ENCODE peak calls at places on chromosomes 5 and 9, in four cellular contexts. One of them, this sample, is unnamed.

GRCh38 chr5:172775326-172776234 is 4.6 kb upstream of the DUSP1 start:
- DNase-seq in psoas muscle: peak
- DNase-seq in BJ: no peak
- DNase-seq in MCF 10A: peak
- DNase-seq in this sample: peak

GRCh38 chr5:170277953-170278352 is 19.6 kb downstream of the LCP2 start:
- DNase-seq in psoas muscle: no peak
- DNase-seq in BJ: no peak
- DNase-seq in MCF 10A: no peak
- DNase-seq in this sample: no peak

GRCh38 chr5:150488519-150489357 is 19.2 kb upstream of the NDST1 start:
- DNase-seq in psoas muscle: peak
- DNase-seq in BJ: peak
- DNase-seq in MCF 10A: peak
- DNase-seq in this sample: peak

GRCh38 chr5:56520951-56521350 is 287.8 kb upstream of the ANKRD55 start:
- DNase-seq in psoas muscle: no peak
- DNase-seq in BJ: no peak
- DNase-seq in MCF 10A: no peak
- DNase-seq in this sample: no peak

GRCh38 chr5:135012951-135013391 is 21.1 kb downstream of the PITX1 start:
- DNase-seq in psoas muscle: no peak
- DNase-seq in BJ: no peak
- DNase-seq in MCF 10A: no peak
- DNase-seq in this sample: no peak

GRCh38 chr5:77024490-77024889 is 5.7 kb upstream of the AGGF1 start:
- DNase-seq in psoas muscle: no peak
- DNase-seq in BJ: no peak
- DNase-seq in MCF 10A: no peak
- DNase-seq in this sample: no peak

GRCh38 chr9:31608881-31609280 is 775.6 kb upstream of the ACO1 start:
- DNase-seq in psoas muscle: no peak
- DNase-seq in BJ: no peak
- DNase-seq in MCF 10A: no peak
- DNase-seq in this sample: no peak

GRCh38 chr9:99666571-99666970 is 155.1 kb upstream of the NR4A3 start:
- DNase-seq in psoas muscle: no peak
- DNase-seq in BJ: no peak
- DNase-seq in MCF 10A: peak
- DNase-seq in this sample: no peak

GRCh38 chr9:93009337-93010015 is 49.0 kb upstream of the SUSD3 start:
- DNase-seq in psoas muscle: peak
- DNase-seq in BJ: no peak
- DNase-seq in MCF 10A: no peak
- DNase-seq in this sample: no peak

GRCh38 chr9:100474082-100474949 is 1.4 kb downstream of the TMEFF1 start:
- DNase-seq in psoas muscle: no peak
- DNase-seq in BJ: no peak
- DNase-seq in MCF 10A: no peak
- DNase-seq in this sample: no peak

GRCh38 chr9:129497064-129497836 is 123.7 kb downstream of the C9orf50 start:
- DNase-seq in psoas muscle: peak
- DNase-seq in BJ: no peak
- DNase-seq in MCF 10A: no peak
- DNase-seq in this sample: no peak

GRCh38 chr9:7186175-7186574 is 428.4 kb downstream of the KDM4C start:
- DNase-seq in psoas muscle: no peak
- DNase-seq in BJ: no peak
- DNase-seq in MCF 10A: peak
- DNase-seq in this sample: no peak

GRCh38 chr5:92518318-92518913 is 1062.6 kb downstream of the NR2F1-AS1 start:
- DNase-seq in psoas muscle: no peak
- DNase-seq in BJ: no peak
- DNase-seq in MCF 10A: peak
- DNase-seq in this sample: no peak

GRCh38 chr5:73625905-73626811 is at the start of gene ARHGEF28:
- DNase-seq in psoas muscle: peak
- DNase-seq in BJ: no peak
- DNase-seq in MCF 10A: peak
- DNase-seq in this sample: no peak

GRCh38 chr9:134432471-134432870 is 106.2 kb downstream of the RXRA start:
- DNase-seq in psoas muscle: no peak
- DNase-seq in BJ: no peak
- DNase-seq in MCF 10A: peak
- DNase-seq in this sample: no peak

GRCh38 chr9:4171519-4171918 is 128.3 kb downstream of the GLIS3 start:
- DNase-seq in psoas muscle: no peak
- DNase-seq in BJ: no peak
- DNase-seq in MCF 10A: no peak
- DNase-seq in this sample: no peak

GRCh38 chr5:134141346-134142050 is 27.0 kb downstream of the TCF7 start:
- DNase-seq in psoas muscle: peak
- DNase-seq in BJ: no peak
- DNase-seq in MCF 10A: no peak
- DNase-seq in this sample: no peak

GRCh38 chr5:32390819-32391591 is 53.5 kb downstream of the ZFR start:
- DNase-seq in psoas muscle: no peak
- DNase-seq in BJ: peak
- DNase-seq in MCF 10A: peak
- DNase-seq in this sample: peak

GRCh38 chr5:154197801-154198461 is 7.4 kb downstream of the GALNT10 start:
- DNase-seq in psoas muscle: no peak
- DNase-seq in BJ: no peak
- DNase-seq in MCF 10A: peak
- DNase-seq in this sample: no peak

GRCh38 chr5:122252319-122252718 is 59.7 kb upstream of the SNCAIP start:
- DNase-seq in psoas muscle: no peak
- DNase-seq in BJ: no peak
- DNase-seq in MCF 10A: no peak
- DNase-seq in this sample: no peak

GRCh38 chr5:96337048-96337781 is 95.8 kb downstream of the PCSK1 start:
- DNase-seq in psoas muscle: no peak
- DNase-seq in BJ: no peak
- DNase-seq in MCF 10A: no peak
- DNase-seq in this sample: no peak

GRCh38 chr5:54718647-54719046 is 201.1 kb downstream of the SNX18 start:
- DNase-seq in psoas muscle: peak
- DNase-seq in BJ: no peak
- DNase-seq in MCF 10A: no peak
- DNase-seq in this sample: no peak

GRCh38 chr5:10885026-10885425 is 124.0 kb upstream of the DAP start:
- DNase-seq in psoas muscle: no peak
- DNase-seq in BJ: peak
- DNase-seq in MCF 10A: no peak
- DNase-seq in this sample: no peak

GRCh38 chr9:109599131-109599530 is 101.0 kb upstream of the PTPN3 start:
- DNase-seq in psoas muscle: no peak
- DNase-seq in BJ: no peak
- DNase-seq in MCF 10A: no peak
- DNase-seq in this sample: no peak

GRCh38 chr5:124179788-124180187 is 566.7 kb downstream of the ZNF608 start:
- DNase-seq in psoas muscle: no peak
- DNase-seq in BJ: no peak
- DNase-seq in MCF 10A: no peak
- DNase-seq in this sample: no peak

GRCh38 chr5:132245593-132245992 is 11.9 kb upstream of the PDLIM4 start:
- DNase-seq in psoas muscle: no peak
- DNase-seq in BJ: no peak
- DNase-seq in MCF 10A: no peak
- DNase-seq in this sample: no peak

GRCh38 chr5:55866485-55866884 is 15.3 kb downstream of the IL31RA start:
- DNase-seq in psoas muscle: no peak
- DNase-seq in BJ: no peak
- DNase-seq in MCF 10A: no peak
- DNase-seq in this sample: no peak

GRCh38 chr9:110604101-110604710 is 24.7 kb upstream of the SVEP1 start:
- DNase-seq in psoas muscle: no peak
- DNase-seq in BJ: no peak
- DNase-seq in MCF 10A: no peak
- DNase-seq in this sample: no peak
- TF ChIP-seq CTCF in psoas muscle: no peak
- TF ChIP-seq CTCF in BJ: no peak
- TF ChIP-seq CTCF in MCF 10A: no peak
- TF ChIP-seq CTCF in this sample: no peak

DNA sequence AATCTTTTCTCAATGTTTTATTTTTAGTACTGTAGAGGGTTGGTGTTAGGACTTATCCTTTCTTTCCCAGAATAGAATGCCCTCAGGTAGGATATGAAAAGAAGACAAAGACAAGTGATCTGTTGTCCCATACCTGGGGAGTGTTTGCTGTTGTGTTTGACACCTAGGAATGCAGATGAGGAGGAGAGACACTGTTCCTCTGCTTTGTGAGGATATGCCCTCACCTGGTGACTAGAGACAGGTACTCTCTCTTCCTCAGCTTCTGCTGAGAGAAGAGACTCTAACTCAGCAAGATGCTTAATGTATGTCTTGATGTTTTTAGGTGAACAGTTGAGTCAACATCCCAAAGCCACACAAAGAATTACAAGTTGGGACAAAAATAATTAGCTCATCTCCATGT is 468.4 kb downstream of the PRR16 start:
- DNase-seq in psoas muscle: no peak
- DNase-seq in BJ: no peak
- DNase-seq in MCF 10A: no peak
- DNase-seq in this sample: no peak
- TF ChIP-seq CTCF in psoas muscle: no peak
- TF ChIP-seq CTCF in BJ: no peak
- TF ChIP-seq CTCF in MCF 10A: no peak
- TF ChIP-seq CTCF in this sample: no peak

GRCh38 chr9:123105490-123105889 is 72.0 kb downstream of the GPR21 start:
- DNase-seq in psoas muscle: no peak
- DNase-seq in BJ: no peak
- DNase-seq in MCF 10A: no peak
- DNase-seq in this sample: no peak

GRCh38 chr9:123108976-123109375 is 75.5 kb downstream of the GPR21 start:
- DNase-seq in psoas muscle: no peak
- DNase-seq in BJ: no peak
- DNase-seq in MCF 10A: no peak
- DNase-seq in this sample: no peak

GRCh38 chr9:123104807-123105206 is 71.3 kb downstream of the GPR21 start:
- DNase-seq in psoas muscle: no peak
- DNase-seq in BJ: no peak
- DNase-seq in MCF 10A: no peak
- DNase-seq in this sample: no peak

GRCh38 chr9:123109540-123110279 is 76.2 kb downstream of the GPR21 start:
- DNase-seq in psoas muscle: no peak
- DNase-seq in BJ: no peak
- DNase-seq in MCF 10A: no peak
- DNase-seq in this sample: no peak

GRCh38 chr9:123107639-123108285 is 74.3 kb downstream of the GPR21 start:
- DNase-seq in psoas muscle: no peak
- DNase-seq in BJ: no peak
- DNase-seq in MCF 10A: no peak
- DNase-seq in this sample: no peak
- TF ChIP-seq CTCF in psoas muscle: no peak
- TF ChIP-seq CTCF in BJ: no peak
- TF ChIP-seq CTCF in MCF 10A: no peak
- TF ChIP-seq CTCF in this sample: no peak

GRCh38 chr9:136345281-136346156 is 18.0 kb downstream of the DNLZ start:
- DNase-seq in psoas muscle: peak
- DNase-seq in BJ: no peak
- DNase-seq in MCF 10A: peak
- DNase-seq in this sample: no peak
- TF ChIP-seq CTCF in psoas muscle: peak
- TF ChIP-seq CTCF in BJ: peak
- TF ChIP-seq CTCF in MCF 10A: peak
- TF ChIP-seq CTCF in this sample: peak

GRCh38 chr9:9004844-9005243 is 1205.3 kb upstream of the DMAC1 start:
- DNase-seq in psoas muscle: no peak
- DNase-seq in BJ: no peak
- DNase-seq in MCF 10A: no peak
- DNase-seq in this sample: no peak
- TF ChIP-seq CTCF in psoas muscle: no peak
- TF ChIP-seq CTCF in BJ: no peak
- TF ChIP-seq CTCF in MCF 10A: no peak
- TF ChIP-seq CTCF in this sample: no peak

GRCh38 chr9:98399950-98400683 is 144.7 kb upstream of the TBC1D2 start:
- DNase-seq in psoas muscle: no peak
- DNase-seq in BJ: no peak
- DNase-seq in MCF 10A: no peak
- DNase-seq in this sample: no peak
- TF ChIP-seq CTCF in psoas muscle: no peak
- TF ChIP-seq CTCF in BJ: no peak
- TF ChIP-seq CTCF in MCF 10A: no peak
- TF ChIP-seq CTCF in this sample: no peak

GRCh38 chr9:22722492-22722891 is 275.9 kb downstream of the DMRTA1 start:
- DNase-seq in psoas muscle: no peak
- DNase-seq in BJ: no peak
- DNase-seq in MCF 10A: no peak
- DNase-seq in this sample: no peak

DNA sequence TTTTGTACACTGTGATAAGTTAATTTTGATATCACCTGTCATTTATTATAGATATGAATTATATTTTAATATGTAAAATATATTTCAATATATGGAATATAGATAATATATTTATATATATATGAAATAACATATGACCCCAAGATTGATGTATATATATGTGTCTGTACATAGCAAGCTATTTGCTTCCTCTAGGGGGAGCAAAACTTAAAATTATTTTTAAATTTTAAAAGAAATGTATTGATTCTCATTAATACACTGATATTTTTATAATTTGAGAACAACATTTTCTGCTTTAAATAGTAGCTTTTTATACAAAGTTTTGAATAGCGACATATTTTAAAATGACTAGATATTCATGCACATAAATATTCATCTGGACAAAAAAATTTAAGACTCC is 272.0 kb downstream of the DMRTA1 start:
- DNase-seq in psoas muscle: no peak
- DNase-seq in BJ: no peak
- DNase-seq in MCF 10A: no peak
- DNase-seq in this sample: no peak
- TF ChIP-seq CTCF in psoas muscle: no peak
- TF ChIP-seq CTCF in BJ: no peak
- TF ChIP-seq CTCF in MCF 10A: no peak
- TF ChIP-seq CTCF in this sample: no peak

This sample was measured in AG04449.